ENCODE peak calls at places on chromosomes 2 and 18, in four cellular contexts. One of them, this sample, is unnamed.

GRCh38 chr2:10162586-10163497 is 40.3 kb downstream of the RRM2 start:
- DNase-seq in kidney glomerular epithelial cell: no peak
- DNase-seq in heart right ventricle: no peak
- DNase-seq in NCI-H226: no peak
- DNase-seq in this sample: no peak

GRCh38 chr2:188693771-188694170 is 280.4 kb upstream of the COL3A1 start:
- DNase-seq in heart right ventricle: no peak
- DNase-seq in NCI-H226: no peak
- DNase-seq in kidney glomerular epithelial cell: no peak
- DNase-seq in this sample: no peak

GRCh38 chr2:158266106-158266505 is 164.4 kb downstream of the UPP2 start:
- DNase-seq in kidney glomerular epithelial cell: no peak
- DNase-seq in NCI-H226: no peak
- DNase-seq in heart right ventricle: no peak
- DNase-seq in this sample: no peak

GRCh38 chr2:145815933-145816332 is 1296.0 kb upstream of the ZEB2 start:
- DNase-seq in kidney glomerular epithelial cell: no peak
- DNase-seq in heart right ventricle: no peak
- DNase-seq in NCI-H226: no peak
- DNase-seq in this sample: no peak

GRCh38 chr2:9967053-9967775 is 15.7 kb downstream of the GRHL1 start:
- DNase-seq in kidney glomerular epithelial cell: no peak
- DNase-seq in NCI-H226: no peak
- DNase-seq in heart right ventricle: no peak
- DNase-seq in this sample: no peak

GRCh38 chr2:172098650-172099471 is 3.8 kb downstream of the DLX2 start:
- DNase-seq in heart right ventricle: no peak
- DNase-seq in NCI-H226: peak; percentile 82
- DNase-seq in kidney glomerular epithelial cell: peak; percentile 93
- DNase-seq in this sample: no peak

GRCh38 chr2:203783496-203784203 is 77.2 kb downstream of the CD28 start:
- DNase-seq in NCI-H226: no peak
- DNase-seq in kidney glomerular epithelial cell: no peak
- DNase-seq in heart right ventricle: no peak
- DNase-seq in this sample: no peak

GRCh38 chr18:9362869-9363268 is 28.3 kb downstream of the TWSG1 start:
- DNase-seq in NCI-H226: peak; percentile 18
- DNase-seq in kidney glomerular epithelial cell: no peak
- DNase-seq in heart right ventricle: no peak
- DNase-seq in this sample: no peak

GRCh38 chr2:133418021-133418420 is 150.2 kb downstream of the NCKAP5 start:
- DNase-seq in heart right ventricle: no peak
- DNase-seq in kidney glomerular epithelial cell: peak; percentile 48
- DNase-seq in NCI-H226: no peak
- DNase-seq in this sample: no peak

GRCh38 chr2:221896505-221897151 is 324.5 kb upstream of the EPHA4 start:
- DNase-seq in heart right ventricle: peak; percentile 10
- DNase-seq in NCI-H226: peak; percentile 57
- DNase-seq in kidney glomerular epithelial cell: peak; percentile 33
- DNase-seq in this sample: no peak

GRCh38 chr2:168155680-168156079 is 91.7 kb downstream of the STK39 start:
- DNase-seq in kidney glomerular epithelial cell: no peak
- DNase-seq in heart right ventricle: no peak
- DNase-seq in NCI-H226: no peak
- DNase-seq in this sample: no peak

GRCh38 chr2:201969938-201970785 is 63.5 kb upstream of the FZD7 start:
- DNase-seq in kidney glomerular epithelial cell: no peak
- DNase-seq in NCI-H226: peak; percentile 42
- DNase-seq in heart right ventricle: no peak
- DNase-seq in this sample: no peak

GRCh38 chr2:162114291-162114690 is 37.8 kb downstream of the GCG start:
- DNase-seq in heart right ventricle: no peak
- DNase-seq in NCI-H226: no peak
- DNase-seq in kidney glomerular epithelial cell: peak; percentile 48
- DNase-seq in this sample: no peak

GRCh38 chr2:72689579-72690170 is 136.2 kb downstream of the EXOC6B start:
- DNase-seq in heart right ventricle: no peak
- DNase-seq in NCI-H226: no peak
- DNase-seq in kidney glomerular epithelial cell: no peak
- DNase-seq in this sample: no peak

GRCh38 chr2:101793277-101793969 is 95.9 kb downstream of the MAP4K4 start:
- DNase-seq in kidney glomerular epithelial cell: no peak
- DNase-seq in heart right ventricle: no peak
- DNase-seq in NCI-H226: no peak
- DNase-seq in this sample: peak; percentile 39

GRCh38 chr2:163736433-163737168 is 793 bp upstream of the FIGN start:
- DNase-seq in kidney glomerular epithelial cell: peak; percentile 33
- DNase-seq in heart right ventricle: peak; percentile 61
- DNase-seq in NCI-H226: peak; percentile 30
- DNase-seq in this sample: peak; percentile 42

GRCh38 chr2:68837861-68838341 is 33.3 kb downstream of the BMP10 start:
- DNase-seq in NCI-H226: peak; percentile 17
- DNase-seq in kidney glomerular epithelial cell: no peak
- DNase-seq in heart right ventricle: no peak
- DNase-seq in this sample: no peak

GRCh38 chr2:88199912-88200682 is 30.0 kb downstream of the THNSL2 start:
- DNase-seq in heart right ventricle: peak; percentile 35
- DNase-seq in NCI-H226: no peak
- DNase-seq in kidney glomerular epithelial cell: no peak
- DNase-seq in this sample: no peak

GRCh38 chr18:58605027-58606020 is 23.6 kb downstream of the ALPK2 start:
- DNase-seq in heart right ventricle: no peak
- DNase-seq in NCI-H226: peak; percentile 65
- DNase-seq in kidney glomerular epithelial cell: peak; percentile 98
- DNase-seq in this sample: no peak

GRCh38 chr2:200406379-200406778 is 99.9 kb downstream of the SPATS2L start:
- DNase-seq in NCI-H226: no peak
- DNase-seq in kidney glomerular epithelial cell: no peak
- DNase-seq in heart right ventricle: no peak
- DNase-seq in this sample: no peak

GRCh38 chr2:48306409-48307284 is 223.3 kb upstream of the STON1 start:
- DNase-seq in kidney glomerular epithelial cell: no peak
- DNase-seq in heart right ventricle: no peak
- DNase-seq in NCI-H226: peak; percentile 50
- DNase-seq in this sample: no peak

GRCh38 chr2:132651115-132652099 is 18.6 kb downstream of the LYPD1 start:
- DNase-seq in heart right ventricle: no peak
- DNase-seq in NCI-H226: no peak
- DNase-seq in kidney glomerular epithelial cell: no peak
- DNase-seq in this sample: no peak

GRCh38 chr2:224722250-224722649 is 6.1 kb upstream of the CCDC195 start:
- DNase-seq in heart right ventricle: no peak
- DNase-seq in kidney glomerular epithelial cell: no peak
- DNase-seq in NCI-H226: peak; percentile 74
- DNase-seq in this sample: no peak

GRCh38 chr2:535222-535621 is 142.0 kb downstream of the TMEM18 start:
- DNase-seq in heart right ventricle: no peak
- DNase-seq in kidney glomerular epithelial cell: no peak
- DNase-seq in NCI-H226: no peak
- DNase-seq in this sample: no peak

GRCh38 chr2:234494361-234495075 is 2.4 kb downstream of the ARL4C start:
- DNase-seq in NCI-H226: no peak
- DNase-seq in heart right ventricle: no peak
- DNase-seq in kidney glomerular epithelial cell: peak; percentile 29
- DNase-seq in this sample: no peak

GRCh38 chr2:156294945-156295580 is 37.5 kb downstream of the NR4A2 start:
- DNase-seq in kidney glomerular epithelial cell: no peak
- DNase-seq in heart right ventricle: no peak
- DNase-seq in NCI-H226: no peak
- DNase-seq in this sample: no peak

GRCh38 chr2:40957508-40957907 is 505.6 kb upstream of the SLC8A1 start:
- DNase-seq in heart right ventricle: no peak
- DNase-seq in NCI-H226: peak; percentile 36
- DNase-seq in kidney glomerular epithelial cell: no peak
- DNase-seq in this sample: no peak

GRCh38 chr18:56068030-56068671 is 480.2 kb upstream of the TCF4 start:
- DNase-seq in NCI-H226: peak; percentile 75
- DNase-seq in heart right ventricle: no peak
- DNase-seq in kidney glomerular epithelial cell: no peak
- DNase-seq in this sample: no peak

GRCh38 chr2:179340678-179341077 is 76.0 kb upstream of the SESTD1 start:
- DNase-seq in heart right ventricle: no peak
- DNase-seq in NCI-H226: peak; percentile 22
- DNase-seq in kidney glomerular epithelial cell: no peak
- DNase-seq in this sample: no peak

GRCh38 chr2:215269397-215270117 is 42.3 kb upstream of the ATIC start:
- DNase-seq in kidney glomerular epithelial cell: peak; percentile 57
- DNase-seq in NCI-H226: no peak
- DNase-seq in heart right ventricle: peak; percentile 18
- DNase-seq in this sample: no peak

GRCh38 chr18:58529714-58530354 is 99.1 kb downstream of the ALPK2 start:
- DNase-seq in kidney glomerular epithelial cell: peak; percentile 59
- DNase-seq in NCI-H226: no peak
- DNase-seq in heart right ventricle: peak; percentile 41
- DNase-seq in this sample: no peak

This sample was measured in amygdala.